ENCODE peak calls at places on chromosome 1, in seven cellular contexts. One of them, this sample, is unnamed.

GRCh38 chr1:211613108-211613947 is 34.4 kb upstream of the SLC30A1 start:
- DNase-seq in stimulated activated effector memory CD8-positive, alpha-beta T cell treated with anti-CD3 and anti-CD28 coated beads, Interleukin-12 subunit alpha, Interleukin-12 subunit beta, amount 100 ng/mL, for 72 hours: no peak
- DNase-seq in SHP77: no peak
- DNase-seq in omental fat pad: peak; percentile 65
- DNase-seq in ELR: peak; percentile 84
- DNase-seq in GM20000: no peak
- DNase-seq in stimulated activated CD4-positive, alpha-beta T cell treated with anti-CD3 and anti-CD28 coated beads, Interleukin-12 subunit alpha, Interleukin-12 subunit beta, amount 100 ng/mL, for 48 hours: no peak
- DNase-seq in this sample: peak; percentile 97

GRCh38 chr1:241828576-241828975 is 19.4 kb upstream of the EXO1 start:
- DNase-seq in stimulated activated effector memory CD8-positive, alpha-beta T cell treated with anti-CD3 and anti-CD28 coated beads, Interleukin-12 subunit alpha, Interleukin-12 subunit beta, amount 100 ng/mL, for 72 hours: no peak
- DNase-seq in SHP77: no peak
- DNase-seq in omental fat pad: no peak
- DNase-seq in ELR: peak; percentile 58
- DNase-seq in GM20000: no peak
- DNase-seq in stimulated activated CD4-positive, alpha-beta T cell treated with anti-CD3 and anti-CD28 coated beads, Interleukin-12 subunit alpha, Interleukin-12 subunit beta, amount 100 ng/mL, for 48 hours: no peak
- DNase-seq in this sample: no peak

GRCh38 chr1:7458946-7459345 is 312.1 kb upstream of the VAMP3 start:
- DNase-seq in stimulated activated effector memory CD8-positive, alpha-beta T cell treated with anti-CD3 and anti-CD28 coated beads, Interleukin-12 subunit alpha, Interleukin-12 subunit beta, amount 100 ng/mL, for 72 hours: no peak
- DNase-seq in SHP77: no peak
- DNase-seq in omental fat pad: no peak
- DNase-seq in ELR: no peak
- DNase-seq in GM20000: no peak
- DNase-seq in stimulated activated CD4-positive, alpha-beta T cell treated with anti-CD3 and anti-CD28 coated beads, Interleukin-12 subunit alpha, Interleukin-12 subunit beta, amount 100 ng/mL, for 48 hours: no peak
- DNase-seq in this sample: no peak

GRCh38 chr1:212746546-212746945 is 45.0 kb downstream of the NSL1 start:
- DNase-seq in stimulated activated effector memory CD8-positive, alpha-beta T cell treated with anti-CD3 and anti-CD28 coated beads, Interleukin-12 subunit alpha, Interleukin-12 subunit beta, amount 100 ng/mL, for 72 hours: no peak
- DNase-seq in SHP77: no peak
- DNase-seq in omental fat pad: no peak
- DNase-seq in ELR: no peak
- DNase-seq in GM20000: no peak
- DNase-seq in stimulated activated CD4-positive, alpha-beta T cell treated with anti-CD3 and anti-CD28 coated beads, Interleukin-12 subunit alpha, Interleukin-12 subunit beta, amount 100 ng/mL, for 48 hours: no peak
- DNase-seq in this sample: no peak

GRCh38 chr1:20061866-20062265 is 8.1 kb upstream of the PLA2G5 start:
- DNase-seq in stimulated activated effector memory CD8-positive, alpha-beta T cell treated with anti-CD3 and anti-CD28 coated beads, Interleukin-12 subunit alpha, Interleukin-12 subunit beta, amount 100 ng/mL, for 72 hours: no peak
- DNase-seq in SHP77: no peak
- DNase-seq in omental fat pad: no peak
- DNase-seq in ELR: peak; percentile 26
- DNase-seq in GM20000: no peak
- DNase-seq in stimulated activated CD4-positive, alpha-beta T cell treated with anti-CD3 and anti-CD28 coated beads, Interleukin-12 subunit alpha, Interleukin-12 subunit beta, amount 100 ng/mL, for 48 hours: no peak
- DNase-seq in this sample: no peak

GRCh38 chr1:36322786-36323635 is 434 bp downstream of the EVA1B start:
- DNase-seq in stimulated activated effector memory CD8-positive, alpha-beta T cell treated with anti-CD3 and anti-CD28 coated beads, Interleukin-12 subunit alpha, Interleukin-12 subunit beta, amount 100 ng/mL, for 72 hours: peak; percentile 44
- DNase-seq in SHP77: no peak
- DNase-seq in omental fat pad: no peak
- DNase-seq in ELR: peak; percentile 81
- DNase-seq in GM20000: peak; percentile 83
- DNase-seq in stimulated activated CD4-positive, alpha-beta T cell treated with anti-CD3 and anti-CD28 coated beads, Interleukin-12 subunit alpha, Interleukin-12 subunit beta, amount 100 ng/mL, for 48 hours: no peak
- DNase-seq in this sample: peak; percentile 91

GRCh38 chr1:59156526-59157196 is 140.2 kb upstream of the FGGY start:
- DNase-seq in stimulated activated effector memory CD8-positive, alpha-beta T cell treated with anti-CD3 and anti-CD28 coated beads, Interleukin-12 subunit alpha, Interleukin-12 subunit beta, amount 100 ng/mL, for 72 hours: no peak
- DNase-seq in SHP77: peak; percentile 3
- DNase-seq in omental fat pad: no peak
- DNase-seq in ELR: peak; percentile 72
- DNase-seq in GM20000: no peak
- DNase-seq in stimulated activated CD4-positive, alpha-beta T cell treated with anti-CD3 and anti-CD28 coated beads, Interleukin-12 subunit alpha, Interleukin-12 subunit beta, amount 100 ng/mL, for 48 hours: no peak
- DNase-seq in this sample: no peak

GRCh38 chr1:64685247-64685646 is 59.6 kb upstream of the RAVER2 start:
- DNase-seq in stimulated activated effector memory CD8-positive, alpha-beta T cell treated with anti-CD3 and anti-CD28 coated beads, Interleukin-12 subunit alpha, Interleukin-12 subunit beta, amount 100 ng/mL, for 72 hours: no peak
- DNase-seq in SHP77: no peak
- DNase-seq in omental fat pad: no peak
- DNase-seq in ELR: no peak
- DNase-seq in GM20000: no peak
- DNase-seq in stimulated activated CD4-positive, alpha-beta T cell treated with anti-CD3 and anti-CD28 coated beads, Interleukin-12 subunit alpha, Interleukin-12 subunit beta, amount 100 ng/mL, for 48 hours: no peak
- DNase-seq in this sample: no peak

GRCh38 chr1:4801192-4801924 is 146.9 kb downstream of the AJAP1 start:
- DNase-seq in stimulated activated effector memory CD8-positive, alpha-beta T cell treated with anti-CD3 and anti-CD28 coated beads, Interleukin-12 subunit alpha, Interleukin-12 subunit beta, amount 100 ng/mL, for 72 hours: no peak
- DNase-seq in SHP77: no peak
- DNase-seq in omental fat pad: no peak
- DNase-seq in ELR: no peak
- DNase-seq in GM20000: no peak
- DNase-seq in stimulated activated CD4-positive, alpha-beta T cell treated with anti-CD3 and anti-CD28 coated beads, Interleukin-12 subunit alpha, Interleukin-12 subunit beta, amount 100 ng/mL, for 48 hours: no peak
- DNase-seq in this sample: peak; percentile 84

GRCh38 chr1:226875641-226876295 is 5.4 kb downstream of the PSEN2 start:
- DNase-seq in stimulated activated effector memory CD8-positive, alpha-beta T cell treated with anti-CD3 and anti-CD28 coated beads, Interleukin-12 subunit alpha, Interleukin-12 subunit beta, amount 100 ng/mL, for 72 hours: no peak
- DNase-seq in SHP77: no peak
- DNase-seq in omental fat pad: no peak
- DNase-seq in ELR: peak; percentile 66
- DNase-seq in GM20000: no peak
- DNase-seq in stimulated activated CD4-positive, alpha-beta T cell treated with anti-CD3 and anti-CD28 coated beads, Interleukin-12 subunit alpha, Interleukin-12 subunit beta, amount 100 ng/mL, for 48 hours: no peak
- DNase-seq in this sample: peak; percentile 67

GRCh38 chr1:219446288-219446687 is 166.6 kb downstream of the ZC3H11B start:
- DNase-seq in stimulated activated effector memory CD8-positive, alpha-beta T cell treated with anti-CD3 and anti-CD28 coated beads, Interleukin-12 subunit alpha, Interleukin-12 subunit beta, amount 100 ng/mL, for 72 hours: no peak
- DNase-seq in SHP77: no peak
- DNase-seq in omental fat pad: no peak
- DNase-seq in ELR: no peak
- DNase-seq in GM20000: no peak
- DNase-seq in stimulated activated CD4-positive, alpha-beta T cell treated with anti-CD3 and anti-CD28 coated beads, Interleukin-12 subunit alpha, Interleukin-12 subunit beta, amount 100 ng/mL, for 48 hours: no peak
- DNase-seq in this sample: no peak

GRCh38 chr1:99181892-99182291 is 82.4 kb upstream of the PLPPR4 start:
- DNase-seq in stimulated activated effector memory CD8-positive, alpha-beta T cell treated with anti-CD3 and anti-CD28 coated beads, Interleukin-12 subunit alpha, Interleukin-12 subunit beta, amount 100 ng/mL, for 72 hours: no peak
- DNase-seq in SHP77: no peak
- DNase-seq in omental fat pad: no peak
- DNase-seq in ELR: no peak
- DNase-seq in GM20000: no peak
- DNase-seq in stimulated activated CD4-positive, alpha-beta T cell treated with anti-CD3 and anti-CD28 coated beads, Interleukin-12 subunit alpha, Interleukin-12 subunit beta, amount 100 ng/mL, for 48 hours: no peak
- DNase-seq in this sample: no peak

GRCh38 chr1:183023146-183023600 is at the start of gene LAMC1:
- DNase-seq in stimulated activated effector memory CD8-positive, alpha-beta T cell treated with anti-CD3 and anti-CD28 coated beads, Interleukin-12 subunit alpha, Interleukin-12 subunit beta, amount 100 ng/mL, for 72 hours: no peak
- DNase-seq in SHP77: peak; percentile 74
- DNase-seq in omental fat pad: peak; percentile 25
- DNase-seq in ELR: peak; percentile 91
- DNase-seq in GM20000: peak; percentile 90
- DNase-seq in stimulated activated CD4-positive, alpha-beta T cell treated with anti-CD3 and anti-CD28 coated beads, Interleukin-12 subunit alpha, Interleukin-12 subunit beta, amount 100 ng/mL, for 48 hours: no peak
- DNase-seq in this sample: peak; percentile 77

GRCh38 chr1:62224182-62224581 is 29.5 kb downstream of the L1TD1 start:
- DNase-seq in stimulated activated effector memory CD8-positive, alpha-beta T cell treated with anti-CD3 and anti-CD28 coated beads, Interleukin-12 subunit alpha, Interleukin-12 subunit beta, amount 100 ng/mL, for 72 hours: no peak
- DNase-seq in SHP77: no peak
- DNase-seq in omental fat pad: no peak
- DNase-seq in ELR: no peak
- DNase-seq in GM20000: no peak
- DNase-seq in stimulated activated CD4-positive, alpha-beta T cell treated with anti-CD3 and anti-CD28 coated beads, Interleukin-12 subunit alpha, Interleukin-12 subunit beta, amount 100 ng/mL, for 48 hours: no peak
- DNase-seq in this sample: no peak